ENCODE peak calls at places on chromosomes 13 and 19, in seven cellular contexts. X, D, T, P, L, I and W are unnamed samples.

GRCh38 chr13:109208522-109208921 is 577.9 kb downstream of the IRS2 start:
- DNase-seq in L (no peak), P (no peak), X (no peak), D (no peak), I (no peak), T (no peak), W (no peak)

GRCh38 chr13:52348983-52349780 is 56.8 kb downstream of the THSD1 start:
- DNase-seq in P (peak), X (no peak), L (peak), D (no peak), I (no peak), T (no peak), W (no peak)

GRCh38 chr13:63124863-63125262 is 1709.2 kb upstream of the PCDH20 start:
- DNase-seq in X (no peak), L (peak), P (peak), T (no peak), D (no peak), I (no peak), W (no peak)

GRCh38 chr13:40476175-40476958 is 190.1 kb downstream of the FOXO1 start:
- DNase-seq in P (peak), D (no peak), I (no peak), X (no peak), T (no peak), L (no peak), W (no peak)

GRCh38 chr13:41241626-41242025 is 21.8 kb downstream of the MTRF1 start:
- DNase-seq in P (no peak), I (no peak), X (no peak), T (no peak), L (no peak), D (no peak), W (no peak)

GRCh38 chr13:52070929-52071523 is 46.5 kb downstream of the UTP14C start:
- DNase-seq in I (peak), P (no peak), X (no peak), T (no peak), L (peak), D (no peak), W (no peak)

GRCh38 chr13:111947876-111948275 is 119.1 kb upstream of the SOX1 start:
- DNase-seq in I (no peak), X (peak), T (no peak), P (no peak), L (no peak), D (no peak), W (no peak)

GRCh38 chr19:47633516-47633915 is 24.6 kb downstream of the BICRA start:
- DNase-seq in L (no peak), X (no peak), P (no peak), I (no peak), D (no peak), T (no peak), W (no peak)

GRCh38 chr13:46521921-46522691 is 30.9 kb upstream of the LRCH1 start:
- DNase-seq in L (no peak), P (no peak), D (no peak), X (no peak), T (no peak), I (no peak), W (no peak)

DNA sequence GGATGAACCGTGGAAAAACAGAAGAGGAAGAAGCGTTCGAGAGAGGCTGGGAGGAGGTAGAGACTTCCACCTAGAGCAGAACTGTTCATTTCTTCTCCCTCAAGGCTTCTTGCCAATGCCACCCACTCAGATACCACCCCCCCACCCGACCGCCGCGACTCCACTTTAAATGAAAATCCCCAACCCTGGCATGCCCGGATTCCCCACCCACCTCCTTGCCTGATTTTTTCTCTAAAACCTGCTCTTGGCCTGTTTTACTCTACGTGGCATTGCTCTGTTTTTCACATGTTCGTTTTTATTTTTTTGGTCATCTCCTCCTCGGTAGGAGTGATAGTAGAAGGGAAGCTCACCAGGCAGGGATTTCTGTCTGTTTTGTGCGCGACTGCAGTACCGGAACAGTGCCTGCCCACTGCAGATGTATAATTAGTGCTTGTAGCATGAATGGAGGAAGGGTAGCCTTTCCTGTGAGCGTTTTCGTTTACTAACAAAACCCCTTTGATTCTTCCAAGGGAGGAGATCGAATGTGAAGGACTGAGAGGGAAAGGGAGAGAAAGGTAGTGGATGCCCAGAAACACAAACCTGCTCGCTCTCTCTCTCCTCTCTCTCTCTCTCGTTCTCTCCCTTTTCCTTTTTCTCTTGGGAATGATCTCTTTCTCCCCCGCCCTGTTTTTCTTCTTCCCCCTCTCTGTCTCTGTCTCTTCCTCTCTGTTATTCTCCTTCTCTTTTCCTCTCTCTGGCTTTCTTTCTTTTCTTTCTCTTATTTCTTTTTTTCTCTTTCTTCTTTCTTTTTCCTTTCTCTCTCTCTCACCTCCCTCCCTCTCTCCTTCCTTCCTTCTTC is 2.2 kb downstream of the CD70 start:
- DNase-seq in I (no peak), D (no peak), T (no peak), X (no peak), P (no peak), L (no peak), W (no peak)
- H3K4me3 ChIP-seq in I (no peak), D (no peak), T (no peak), X (peak), P (no peak), L (no peak), W (no peak)

DNA sequence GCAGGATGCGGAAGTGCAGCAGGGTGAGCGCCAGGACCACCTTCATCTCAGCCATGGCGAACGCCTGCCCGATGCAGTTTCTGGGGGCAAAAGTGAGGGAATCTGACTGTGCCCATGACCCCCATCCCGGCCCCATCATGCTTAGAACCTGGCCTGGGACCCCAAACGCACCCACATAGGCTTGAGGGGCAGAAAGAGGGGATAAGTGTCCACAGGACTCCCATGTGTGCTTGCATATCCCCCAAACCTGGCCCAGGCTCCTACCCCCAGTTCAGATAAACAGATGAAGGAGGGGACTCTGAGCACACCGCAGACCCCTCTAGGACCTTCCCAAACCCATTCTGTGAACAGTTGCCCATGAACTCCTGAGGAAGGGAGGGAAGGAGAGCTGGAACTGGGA is 16.0 kb upstream of the CYP4F2 start:
- DNase-seq in I (no peak), D (no peak), L (no peak), X (no peak), T (no peak), P (no peak), W (no peak)
- TF ChIP-seq POLR2A in I (no peak), D (no peak), L (no peak), X (no peak), T (no peak), P (no peak), W (no peak)

GRCh38 chr19:39319098-39319891 is 1.4 kb downstream of the LRFN1 start:
- DNase-seq in L (no peak), D (no peak), I (no peak), P (no peak), T (no peak), X (no peak), W (no peak)

GRCh38 chr19:39318690-39319089 is 2.0 kb downstream of the LRFN1 start:
- DNase-seq in L (no peak), T (no peak), D (no peak), X (no peak), I (no peak), P (no peak), W (no peak)

GRCh38 chr19:39321832-39322176 is 1.1 kb upstream of the LRFN1 start:
- DNase-seq in T (no peak), X (no peak), D (no peak), L (no peak), I (no peak), P (no peak), W (no peak)

GRCh38 chr19:39319892-39320168 is 833 bp downstream of the LRFN1 start:
- DNase-seq in X (no peak), L (no peak), T (no peak), I (no peak), P (no peak), D (no peak), W (no peak)

DNA sequence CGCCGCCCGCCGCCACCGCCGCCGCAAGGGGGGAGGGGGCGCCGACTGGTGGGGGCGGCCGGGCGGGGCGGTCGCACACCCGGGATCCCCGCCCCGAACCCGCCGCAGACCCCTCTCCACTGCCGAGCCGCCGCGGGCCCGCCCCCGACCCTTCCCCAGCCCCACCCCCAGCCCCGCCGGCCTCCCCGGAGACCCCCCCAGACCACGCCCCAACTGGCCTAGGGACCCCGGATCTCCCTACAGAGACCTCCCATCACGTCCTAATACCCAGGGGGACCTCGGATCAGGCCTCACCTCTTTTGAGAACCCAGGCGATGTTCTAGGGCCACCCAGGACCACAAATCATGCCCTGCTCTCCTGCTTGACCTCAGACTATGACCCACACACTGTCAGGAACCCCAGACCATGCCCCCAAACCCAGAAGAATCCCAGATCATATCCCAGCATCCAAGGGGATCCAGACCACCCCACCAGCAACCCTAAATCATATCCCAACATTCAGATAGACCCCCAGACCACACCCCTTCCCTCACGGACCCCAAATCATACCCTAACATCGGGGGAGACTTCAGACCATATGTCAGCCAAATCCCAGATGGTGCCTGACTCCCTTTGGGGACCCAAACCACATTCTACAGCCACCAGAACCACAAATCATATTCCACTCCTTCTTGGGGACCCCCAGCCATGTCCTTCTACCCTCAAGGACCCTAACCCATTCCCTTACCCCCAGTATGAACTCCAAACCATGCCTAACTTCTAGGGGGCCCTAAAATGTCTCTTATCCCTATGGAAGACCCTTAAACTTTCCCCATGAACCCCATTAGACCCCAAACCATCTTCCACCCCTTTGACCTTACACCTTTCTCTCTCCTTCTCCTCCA is 527 bp upstream of the LRFN1 start:
- DNase-seq in I (no peak), L (no peak), T (no peak), X (no peak), P (no peak), D (no peak), W (no peak)
- H3K4me3 ChIP-seq in I (no peak), L (no peak), T (peak), X (peak), P (peak), D (no peak), W (peak)

GRCh38 chr19:49496574-49497008 is 357 bp downstream of the RPS11 start:
- DNase-seq in L (no peak), D (no peak), I (no peak), X (no peak), T (no peak), P (no peak), W (no peak)
- TF ChIP-seq POLR2A in L (no peak), D (no peak), I (no peak), X (no peak), T (no peak), P (no peak), W (no peak)